ENCODE peak calls at places on chromosomes 4 and X, in six cellular contexts. R is fibroblast of pulmonary artery; P is GM23248; I is lower leg skin; M is astrocyte of the cerebellum; F is CD4-positive, CD25-positive, alpha-beta regulatory T cell. J is an unnamed sample.

GRCh38 chr4:158613046-158613445 is 58.6 kb downstream of the C4orf46 start:
- DNase-seq in F (no peak), R (no peak), I (no peak), M (no peak), P (no peak), J (no peak)

GRCh38 chr4:83852085-83852451 is 316.2 kb downstream of the GPAT3 start:
- DNase-seq in P (peak; percentile 89), I (no peak), F (no peak), M (peak; percentile 43), R (peak; percentile 54), J (peak; percentile 74)

GRCh38 chr4:113522433-113522832 is 239.1 kb downstream of the CAMK2D start:
- DNase-seq in R (no peak), F (no peak), P (no peak), I (no peak), M (no peak), J (no peak)

GRCh38 chrX:9144643-9145290 is 110.8 kb upstream of the FAM9B start:
- DNase-seq in I (no peak), P (peak; percentile 51), F (no peak), M (no peak), R (peak; percentile 65), J (peak; percentile 48)

GRCh38 chr4:148092316-148093014 is 349.7 kb downstream of the NR3C2 start:
- DNase-seq in M (no peak), R (no peak), P (no peak), I (no peak), F (no peak), J (peak; percentile 27)

GRCh38 chr4:155376387-155377268 is at the start of gene MAP9:
- DNase-seq in I (peak; percentile 49), P (peak; percentile 75), F (peak; percentile 96), M (peak; percentile 87), R (peak; percentile 95), J (peak; percentile 89)

GRCh38 chrX:50799531-50799961 is 14.4 kb downstream of the SHROOM4 start:
- DNase-seq in M (no peak), R (peak; percentile 82), P (peak; percentile 49), I (peak; percentile 14), F (no peak), J (peak; percentile 78)

GRCh38 chr4:185201983-185202962 is 1.5 kb downstream of the CFAP97 start:
- DNase-seq in I (no peak), R (peak; percentile 77), P (peak; percentile 30), F (peak; percentile 55), M (no peak), J (peak; percentile 38)

GRCh38 chrX:109873983-109874382 is 128.9 kb upstream of the TMEM164 start:
- DNase-seq in M (no peak), P (no peak), F (no peak), I (no peak), R (no peak), J (no peak)

GRCh38 chr4:145098675-145099037 is 545 bp downstream of the ABCE1 start:
- DNase-seq in I (peak; percentile 30), M (peak; percentile 16), R (peak; percentile 62), F (peak; percentile 56), P (peak; percentile 86), J (peak; percentile 56)

GRCh38 chr4:8940792-8941491 is 69.3 kb upstream of the HMX1 start:
- DNase-seq in R (no peak), P (no peak), M (no peak), I (no peak), F (no peak), J (no peak)

GRCh38 chrX:114584983-114585842 is 1.3 kb downstream of the HTR2C start:
- DNase-seq in M (no peak), I (no peak), F (no peak), P (no peak), R (no peak), J (no peak)

GRCh38 chr4:179750374-179750773 is 2308.1 kb upstream of the AGA start:
- DNase-seq in F (no peak), R (no peak), I (no peak), M (no peak), P (no peak), J (no peak)

GRCh38 chr4:159378056-159378616 is 275.3 kb downstream of the RAPGEF2 start:
- DNase-seq in F (no peak), P (no peak), I (no peak), M (no peak), R (no peak), J (no peak)

GRCh38 chr4:159516556-159516955 is 413.7 kb downstream of the RAPGEF2 start:
- DNase-seq in I (no peak), P (peak; percentile 33), M (peak; percentile 60), R (peak; percentile 44), F (no peak), J (no peak)

GRCh38 chrX:102546818-102547493 is 30.4 kb upstream of the TMSB15A start:
- DNase-seq in F (peak; percentile 16), M (no peak), P (no peak), I (no peak), R (no peak), J (no peak)

GRCh38 chr4:47705326-47705981 is 132.4 kb downstream of the CORIN start:
- DNase-seq in I (no peak), M (no peak), F (peak; percentile 31), R (peak; percentile 35), P (peak; percentile 52), J (peak; percentile 9)

GRCh38 chr4:128823025-128823661 is 13.6 kb downstream of the JADE1 start:
- DNase-seq in P (peak; percentile 95), F (no peak), M (peak; percentile 60), R (peak; percentile 78), I (no peak), J (peak; percentile 97)

GRCh38 chr4:40953253-40954118 is 203.7 kb downstream of the NSUN7 start:
- DNase-seq in R (no peak), M (no peak), I (no peak), P (no peak), F (no peak), J (peak; percentile 73)

GRCh38 chr4:135418353-135418752 is 1216.8 kb upstream of the PABPC4L start:
- DNase-seq in P (no peak), I (no peak), R (peak; percentile 29), M (no peak), F (no peak), J (no peak)

GRCh38 chr4:88533937-88534750 is 10.6 kb upstream of the PYURF start:
- DNase-seq in P (peak; percentile 98), M (peak; percentile 75), R (peak; percentile 61), F (no peak), I (no peak), J (peak; percentile 87)
- H3K4me3 ChIP-seq in P (peak overlapping the region; percentile 57), M (no peak overlapping the region), R (no peak overlapping the region), F (no peak overlapping the region), I (no peak overlapping the region), J (peak overlapping the region; percentile 8)

DNA sequence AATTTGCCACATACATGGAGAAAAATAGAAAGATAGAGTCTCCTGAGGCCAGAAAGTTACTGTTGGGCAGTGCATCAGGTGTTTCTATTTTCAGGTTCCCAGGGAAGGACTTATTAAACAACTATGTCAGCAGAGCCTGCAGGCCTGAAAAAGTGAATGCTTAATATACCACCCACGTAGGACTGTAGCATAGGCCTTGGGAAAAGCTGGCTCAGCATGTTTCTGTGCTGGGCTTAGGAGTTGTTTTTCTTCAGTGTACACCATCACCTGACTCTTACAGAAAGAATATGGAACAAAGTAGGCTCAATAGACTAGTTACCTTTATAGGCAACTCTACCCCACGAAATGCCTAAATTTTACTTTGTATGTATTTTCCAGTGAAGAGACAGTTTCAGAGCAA is 1385.9 kb downstream of the FAM133A start:
- DNase-seq in P (peak; percentile 18), F (no peak), M (no peak), R (no peak), I (no peak), J (no peak)
- H3K4me3 ChIP-seq in P (no peak overlapping the region), F (no peak overlapping the region), M (no peak overlapping the region), R (no peak overlapping the region), I (no peak overlapping the region), J (no peak overlapping the region)

DNA sequence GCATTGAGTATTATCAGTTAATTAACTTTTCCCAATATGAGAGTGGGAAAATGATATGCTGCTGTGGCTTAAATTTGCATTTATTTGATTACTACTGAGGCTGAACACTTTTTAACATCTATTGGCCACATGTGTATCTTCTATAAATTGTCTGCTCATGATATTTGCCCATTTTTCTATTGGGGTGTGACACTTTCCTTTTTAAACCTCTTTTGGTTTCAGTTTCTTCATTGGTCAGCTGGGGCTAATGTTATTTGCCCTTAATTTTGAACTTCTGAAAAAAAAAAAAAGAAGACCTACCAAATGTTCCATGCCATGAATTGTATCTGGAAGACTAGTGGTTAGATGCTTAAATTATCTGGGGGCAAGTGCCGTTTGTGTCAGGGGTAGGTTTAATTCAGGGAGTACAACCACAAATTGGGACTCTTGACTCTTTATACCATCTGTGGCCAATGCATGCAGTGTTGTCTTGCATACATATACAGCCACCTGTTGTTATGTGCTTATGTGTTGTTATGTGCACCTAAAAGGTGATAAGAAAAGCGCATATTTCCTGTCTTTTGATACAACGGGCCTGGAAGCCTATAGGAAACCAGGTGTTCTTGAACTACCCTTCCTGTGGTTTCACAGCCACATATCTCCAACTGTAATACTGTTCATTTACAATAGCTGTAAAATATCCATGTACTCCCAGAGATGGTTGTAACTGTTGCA is 48.9 kb downstream of the SH2D1A start:
- DNase-seq in R (no peak), M (no peak), I (no peak), P (no peak), F (peak; percentile 41), J (no peak)
- H3K4me3 ChIP-seq in R (no peak overlapping the region), M (no peak overlapping the region), I (no peak overlapping the region), P (no peak overlapping the region), F (peak overlapping the region; percentile 63), J (no peak overlapping the region)

DNA sequence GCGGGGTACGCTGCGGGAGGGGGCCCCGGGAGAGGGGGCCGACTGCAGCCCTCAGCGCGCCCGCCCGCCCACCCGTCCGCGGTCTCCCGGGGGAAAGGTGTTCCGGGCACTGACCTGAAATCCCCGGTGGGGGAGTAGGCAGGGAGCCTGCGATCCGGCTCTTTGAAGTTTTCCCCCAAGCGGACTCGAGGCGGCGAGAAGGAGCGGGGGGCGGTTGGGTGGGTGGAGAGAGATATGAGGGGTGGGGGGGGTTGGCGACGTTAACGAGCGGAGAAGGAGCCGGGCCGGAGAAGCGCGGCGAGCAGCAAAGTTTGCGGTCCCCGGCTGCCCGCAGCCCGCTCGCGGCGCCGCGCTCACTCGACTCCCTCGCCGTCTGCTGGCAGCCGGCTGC is 662 bp downstream of the BCOR start:
- DNase-seq in I (no peak), F (peak; percentile 41), M (no peak), R (no peak), P (peak; percentile 53), J (no peak)
- H3K4me3 ChIP-seq in I (peak overlapping the region; percentile 53), F (no peak overlapping the region), M (peak overlapping the region; percentile 45), R (peak overlapping the region; percentile 61), P (peak overlapping the region; percentile 79), J (peak overlapping the region; percentile 62)

GRCh38 chr4:98656443-98656842 is 2.0 kb downstream of the TSPAN5 start:
- DNase-seq in M (no peak), P (no peak), F (no peak), I (no peak), R (no peak), J (no peak)
- H3K4me3 ChIP-seq in M (peak overlapping the region; percentile 87), P (peak overlapping the region; percentile 99), F (peak overlapping the region; percentile 95), I (no peak overlapping the region), R (peak overlapping the region; percentile 92), J (peak overlapping the region; percentile 74)

DNA sequence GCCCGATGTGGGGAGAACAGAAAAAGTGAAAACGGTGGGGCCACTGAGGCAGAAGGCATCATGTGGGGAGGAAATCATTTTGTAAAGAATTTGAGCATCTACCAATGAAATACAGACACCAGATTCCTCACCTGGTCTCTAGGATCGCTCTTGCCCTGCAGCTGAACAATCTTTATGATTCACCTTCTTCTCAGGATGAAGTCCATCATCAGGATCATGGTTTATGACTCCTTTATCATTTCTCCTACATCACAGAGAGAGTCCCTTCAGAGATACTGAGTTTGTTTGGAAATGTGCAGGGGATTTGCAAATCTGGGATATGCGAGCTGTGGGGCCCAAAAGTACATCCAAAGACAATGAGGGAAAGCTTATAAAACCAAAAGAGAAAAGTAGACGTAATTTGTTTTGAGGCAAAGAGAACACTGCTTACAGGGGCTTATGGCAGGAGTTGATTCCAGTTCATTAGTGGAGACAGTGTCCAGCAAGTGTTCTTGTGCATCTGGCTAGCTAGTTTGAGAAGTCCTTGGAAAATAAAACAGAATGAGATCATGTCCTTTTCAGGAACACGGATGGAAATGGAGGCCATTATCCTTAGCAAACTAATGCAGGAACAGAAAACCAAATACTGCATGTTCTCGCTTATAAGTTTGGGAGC is 15.3 kb upstream of the ANXA5 start:
- DNase-seq in R (no peak), I (no peak), M (no peak), P (peak; percentile 47), F (no peak), J (no peak)
- H3K4me3 ChIP-seq in R (no peak overlapping the region), I (no peak overlapping the region), M (no peak overlapping the region), P (peak overlapping the region; percentile 66), F (no peak overlapping the region), J (peak overlapping the region; percentile 16)

J was measured in AG10803.